ENCODE peak calls at places on chromosomes 5 and 9, in eight cellular contexts. S, M, P, L, F, U, X and V are unnamed samples.

GRCh38 chr9:14440062-14440461 is 126.1 kb upstream of the NFIB start:
- DNase-seq in U (no peak), F (no peak), P (no peak), M (no peak), S (no peak), X (no peak), L (no peak), V (no peak)

GRCh38 chr5:9105851-9106250 is 440.0 kb downstream of the SEMA5A start:
- DNase-seq in X (no peak), U (no peak), S (peak), M (no peak), L (no peak), P (no peak), F (peak), V (no peak)

GRCh38 chr5:118258223-118258622 is 730.1 kb downstream of the DTWD2 start:
- DNase-seq in M (no peak), F (no peak), P (no peak), L (no peak), U (no peak), X (no peak), S (no peak), V (no peak)

GRCh38 chr9:95509851-95510529 is 6.8 kb downstream of the PTCH1 start:
- DNase-seq in U (no peak), M (no peak), X (no peak), S (no peak), L (no peak), P (no peak), F (no peak), V (peak)

GRCh38 chr9:108053555-108054061 is 564.0 kb upstream of the KLF4 start:
- DNase-seq in M (no peak), S (peak), L (peak), U (no peak), F (peak), P (no peak), X (peak), V (no peak)

GRCh38 chr5:173329370-173330150 is 1.3 kb upstream of the STC2 start:
- DNase-seq in L (no peak), P (peak), M (peak), X (no peak), F (peak), U (peak), S (no peak), V (peak)

GRCh38 chr5:1122511-1123284 is 10.8 kb upstream of the SLC12A7 start:
- DNase-seq in U (no peak), F (no peak), S (no peak), M (no peak), L (no peak), X (no peak), P (no peak), V (no peak)

GRCh38 chr9:31597977-31598376 is 786.5 kb upstream of the ACO1 start:
- DNase-seq in U (no peak), X (no peak), L (no peak), M (no peak), S (no peak), P (no peak), F (peak), V (peak)

GRCh38 chr9:91132576-91133073 is 229.1 kb downstream of the AUH start:
- DNase-seq in U (no peak), L (no peak), F (no peak), S (no peak), P (no peak), M (no peak), X (no peak), V (no peak)

GRCh38 chr5:1554410-1554967 is 30.7 kb upstream of the LPCAT1 start:
- DNase-seq in S (no peak), L (no peak), M (no peak), F (no peak), U (no peak), P (no peak), X (no peak), V (no peak)

GRCh38 chr5:78624011-78624541 is 24.5 kb downstream of the LHFPL2 start:
- DNase-seq in S (no peak), X (no peak), P (no peak), F (peak), M (no peak), U (no peak), L (no peak), V (no peak)

GRCh38 chr9:136799854-136800657 is 3.9 kb downstream of the CCDC183 start:
- DNase-seq in X (no peak), P (peak), U (peak), S (no peak), M (peak), F (peak), L (peak), V (peak)

GRCh38 chr9:70868661-70869652 is 252.5 kb downstream of the TRPM3 start:
- DNase-seq in U (no peak), M (no peak), F (no peak), S (peak), L (no peak), X (no peak), P (no peak), V (no peak)

GRCh38 chr9:30197954-30198353 is 2186.5 kb upstream of the ACO1 start:
- DNase-seq in S (no peak), F (peak), X (no peak), U (no peak), L (peak), P (no peak), M (no peak), V (no peak)

GRCh38 chr5:16913840-16914435 is 22.1 kb downstream of the MYO10 start:
- DNase-seq in P (no peak), X (no peak), U (no peak), S (no peak), F (no peak), M (no peak), L (no peak), V (no peak)

GRCh38 chr5:167296680-167297079 is 994.8 kb upstream of the WWC1 start:
- DNase-seq in U (no peak), X (no peak), S (no peak), P (no peak), F (peak), M (no peak), L (no peak), V (no peak)

GRCh38 chr5:169796731-169797130 is 159.7 kb downstream of the DOCK2 start:
- DNase-seq in X (no peak), F (no peak), S (no peak), P (no peak), L (no peak), M (no peak), U (no peak), V (no peak)

GRCh38 chr5:134582281-134582680 is 50.3 kb downstream of the SAR1B start:
- DNase-seq in U (no peak), P (no peak), L (no peak), M (no peak), X (no peak), F (no peak), S (no peak), V (no peak)

GRCh38 chr5:72268753-72269410 is 51.2 kb downstream of the MRPS27 start:
- DNase-seq in U (peak), S (no peak), P (peak), M (peak), L (no peak), F (peak), X (no peak), V (peak)

GRCh38 chr5:61519728-61520277 is 187.7 kb downstream of the ZSWIM6 start:
- DNase-seq in L (no peak), X (no peak), P (no peak), F (no peak), U (no peak), M (peak), S (no peak), V (no peak)